ENCODE peak calls at places on chromosome 13, in ten cellular contexts. One of them, this sample, is unnamed.

GRCh38 chr13:110644892-110645521 is 29.7 kb downstream of the NAXD start:
- DNase-seq in CD4-positive, alpha-beta memory T cell: peak
- DNase-seq in AG20443: peak
- DNase-seq in substantia nigra: peak
- DNase-seq in HAP-1: no peak
- DNase-seq in endothelial cell: peak
- DNase-seq in astrocyte of the hippocampus: peak
- DNase-seq in cardiac septum: peak
- DNase-seq in CD8-positive, alpha-beta memory T cell: peak
- DNase-seq in DMS 273 treated with DMSO at 0.1 percent for 48 hours: peak
- DNase-seq in this sample: peak

GRCh38 chr13:20402881-20403280 is 122.8 kb downstream of the CRYL1 start:
- DNase-seq in substantia nigra: no peak
- DNase-seq in AG20443: no peak
- DNase-seq in CD4-positive, alpha-beta memory T cell: no peak
- DNase-seq in cardiac septum: no peak
- DNase-seq in HAP-1: no peak
- DNase-seq in endothelial cell: no peak
- DNase-seq in CD8-positive, alpha-beta memory T cell: no peak
- DNase-seq in astrocyte of the hippocampus: no peak
- DNase-seq in DMS 273 treated with DMSO at 0.1 percent for 48 hours: no peak
- DNase-seq in this sample: no peak

GRCh38 chr13:60303166-60303565 is 93.9 kb upstream of the TDRD3 start:
- DNase-seq in cardiac septum: no peak
- DNase-seq in DMS 273 treated with DMSO at 0.1 percent for 48 hours: no peak
- DNase-seq in AG20443: no peak
- DNase-seq in substantia nigra: no peak
- DNase-seq in CD4-positive, alpha-beta memory T cell: no peak
- DNase-seq in HAP-1: no peak
- DNase-seq in CD8-positive, alpha-beta memory T cell: no peak
- DNase-seq in endothelial cell: no peak
- DNase-seq in astrocyte of the hippocampus: no peak
- DNase-seq in this sample: no peak

GRCh38 chr13:105587786-105588185 is 947.7 kb downstream of the EFNB2 start:
- DNase-seq in astrocyte of the hippocampus: peak
- DNase-seq in AG20443: no peak
- DNase-seq in substantia nigra: no peak
- DNase-seq in CD4-positive, alpha-beta memory T cell: no peak
- DNase-seq in endothelial cell: no peak
- DNase-seq in HAP-1: no peak
- DNase-seq in cardiac septum: no peak
- DNase-seq in CD8-positive, alpha-beta memory T cell: no peak
- DNase-seq in DMS 273 treated with DMSO at 0.1 percent for 48 hours: no peak
- DNase-seq in this sample: no peak

GRCh38 chr13:85772379-85772778 is 26.8 kb downstream of the SLITRK6 start:
- DNase-seq in CD8-positive, alpha-beta memory T cell: no peak
- DNase-seq in substantia nigra: no peak
- DNase-seq in cardiac septum: no peak
- DNase-seq in astrocyte of the hippocampus: no peak
- DNase-seq in CD4-positive, alpha-beta memory T cell: no peak
- DNase-seq in DMS 273 treated with DMSO at 0.1 percent for 48 hours: no peak
- DNase-seq in HAP-1: no peak
- DNase-seq in AG20443: peak
- DNase-seq in endothelial cell: no peak
- DNase-seq in this sample: no peak

GRCh38 chr13:74891610-74892009 is 590.4 kb downstream of the TBC1D4 start:
- DNase-seq in HAP-1: no peak
- DNase-seq in DMS 273 treated with DMSO at 0.1 percent for 48 hours: no peak
- DNase-seq in astrocyte of the hippocampus: peak
- DNase-seq in CD8-positive, alpha-beta memory T cell: no peak
- DNase-seq in CD4-positive, alpha-beta memory T cell: no peak
- DNase-seq in AG20443: no peak
- DNase-seq in cardiac septum: no peak
- DNase-seq in endothelial cell: no peak
- DNase-seq in substantia nigra: no peak
- DNase-seq in this sample: no peak

GRCh38 chr13:47898080-47898479 is 103.0 kb downstream of the SUCLA2 start:
- DNase-seq in substantia nigra: no peak
- DNase-seq in endothelial cell: no peak
- DNase-seq in CD8-positive, alpha-beta memory T cell: no peak
- DNase-seq in DMS 273 treated with DMSO at 0.1 percent for 48 hours: no peak
- DNase-seq in astrocyte of the hippocampus: no peak
- DNase-seq in HAP-1: no peak
- DNase-seq in cardiac septum: no peak
- DNase-seq in CD4-positive, alpha-beta memory T cell: no peak
- DNase-seq in AG20443: no peak
- DNase-seq in this sample: no peak

GRCh38 chr13:94419304-94419943 is 60.1 kb downstream of the DCT start:
- DNase-seq in CD8-positive, alpha-beta memory T cell: no peak
- DNase-seq in endothelial cell: no peak
- DNase-seq in HAP-1: no peak
- DNase-seq in astrocyte of the hippocampus: peak
- DNase-seq in CD4-positive, alpha-beta memory T cell: no peak
- DNase-seq in cardiac septum: no peak
- DNase-seq in DMS 273 treated with DMSO at 0.1 percent for 48 hours: no peak
- DNase-seq in AG20443: no peak
- DNase-seq in substantia nigra: no peak
- DNase-seq in this sample: no peak

GRCh38 chr13:74683411-74683810 is 549.2 kb upstream of the KLF12 start:
- DNase-seq in endothelial cell: peak
- DNase-seq in cardiac septum: no peak
- DNase-seq in CD4-positive, alpha-beta memory T cell: no peak
- DNase-seq in AG20443: no peak
- DNase-seq in astrocyte of the hippocampus: no peak
- DNase-seq in HAP-1: no peak
- DNase-seq in DMS 273 treated with DMSO at 0.1 percent for 48 hours: no peak
- DNase-seq in CD8-positive, alpha-beta memory T cell: no peak
- DNase-seq in substantia nigra: no peak
- DNase-seq in this sample: no peak

GRCh38 chr13:110726726-110727125 is 13.2 kb downstream of the ING1 start:
- DNase-seq in DMS 273 treated with DMSO at 0.1 percent for 48 hours: no peak
- DNase-seq in cardiac septum: no peak
- DNase-seq in endothelial cell: no peak
- DNase-seq in AG20443: no peak
- DNase-seq in substantia nigra: no peak
- DNase-seq in HAP-1: no peak
- DNase-seq in CD8-positive, alpha-beta memory T cell: peak
- DNase-seq in astrocyte of the hippocampus: no peak
- DNase-seq in CD4-positive, alpha-beta memory T cell: peak
- DNase-seq in this sample: no peak

GRCh38 chr13:70255406-70255991 is 147.2 kb upstream of the KLHL1 start:
- DNase-seq in DMS 273 treated with DMSO at 0.1 percent for 48 hours: peak
- DNase-seq in astrocyte of the hippocampus: no peak
- DNase-seq in HAP-1: no peak
- DNase-seq in CD8-positive, alpha-beta memory T cell: no peak
- DNase-seq in cardiac septum: no peak
- DNase-seq in CD4-positive, alpha-beta memory T cell: no peak
- DNase-seq in AG20443: no peak
- DNase-seq in substantia nigra: no peak
- DNase-seq in endothelial cell: no peak
- DNase-seq in this sample: no peak

GRCh38 chr13:37109080-37109678 is 3.7 kb upstream of the CSNK1A1L start:
- DNase-seq in astrocyte of the hippocampus: peak
- DNase-seq in substantia nigra: no peak
- DNase-seq in AG20443: peak
- DNase-seq in endothelial cell: peak
- DNase-seq in HAP-1: peak
- DNase-seq in DMS 273 treated with DMSO at 0.1 percent for 48 hours: no peak
- DNase-seq in CD4-positive, alpha-beta memory T cell: no peak
- DNase-seq in CD8-positive, alpha-beta memory T cell: no peak
- DNase-seq in cardiac septum: no peak
- DNase-seq in this sample: no peak

GRCh38 chr13:31195616-31196015 is 4.2 kb upstream of the B3GLCT start:
- DNase-seq in AG20443: no peak
- DNase-seq in CD8-positive, alpha-beta memory T cell: no peak
- DNase-seq in HAP-1: no peak
- DNase-seq in DMS 273 treated with DMSO at 0.1 percent for 48 hours: no peak
- DNase-seq in CD4-positive, alpha-beta memory T cell: no peak
- DNase-seq in endothelial cell: no peak
- DNase-seq in substantia nigra: no peak
- DNase-seq in cardiac septum: no peak
- DNase-seq in astrocyte of the hippocampus: no peak
- DNase-seq in this sample: no peak

GRCh38 chr13:90562388-90562787 is 785.1 kb upstream of the MIR17HG start:
- DNase-seq in astrocyte of the hippocampus: no peak
- DNase-seq in endothelial cell: no peak
- DNase-seq in cardiac septum: no peak
- DNase-seq in HAP-1: no peak
- DNase-seq in DMS 273 treated with DMSO at 0.1 percent for 48 hours: no peak
- DNase-seq in CD8-positive, alpha-beta memory T cell: no peak
- DNase-seq in CD4-positive, alpha-beta memory T cell: no peak
- DNase-seq in AG20443: no peak
- DNase-seq in substantia nigra: no peak
- DNase-seq in this sample: no peak

GRCh38 chr13:113973218-113974164 is at the start of gene C13orf46:
- DNase-seq in cardiac septum: no peak
- DNase-seq in HAP-1: no peak
- DNase-seq in substantia nigra: no peak
- DNase-seq in AG20443: no peak
- DNase-seq in endothelial cell: no peak
- DNase-seq in CD4-positive, alpha-beta memory T cell: no peak
- DNase-seq in DMS 273 treated with DMSO at 0.1 percent for 48 hours: no peak
- DNase-seq in CD8-positive, alpha-beta memory T cell: no peak
- DNase-seq in astrocyte of the hippocampus: no peak
- DNase-seq in this sample: no peak

GRCh38 chr13:113851826-113852535 is 11.9 kb downstream of the GAS6 start:
- DNase-seq in CD4-positive, alpha-beta memory T cell: no peak
- DNase-seq in endothelial cell: no peak
- DNase-seq in DMS 273 treated with DMSO at 0.1 percent for 48 hours: no peak
- DNase-seq in cardiac septum: peak
- DNase-seq in AG20443: no peak
- DNase-seq in substantia nigra: no peak
- DNase-seq in astrocyte of the hippocampus: no peak
- DNase-seq in CD8-positive, alpha-beta memory T cell: no peak
- DNase-seq in HAP-1: no peak
- DNase-seq in this sample: no peak

GRCh38 chr13:71877280-71877653 is 10.3 kb upstream of the DACH1 start:
- DNase-seq in astrocyte of the hippocampus: peak
- DNase-seq in DMS 273 treated with DMSO at 0.1 percent for 48 hours: no peak
- DNase-seq in CD4-positive, alpha-beta memory T cell: no peak
- DNase-seq in CD8-positive, alpha-beta memory T cell: no peak
- DNase-seq in AG20443: no peak
- DNase-seq in substantia nigra: no peak
- DNase-seq in cardiac septum: no peak
- DNase-seq in endothelial cell: peak
- DNase-seq in HAP-1: peak
- DNase-seq in this sample: no peak

GRCh38 chr13:106586764-106587163 is 18.8 kb upstream of the ARGLU1 start:
- DNase-seq in AG20443: no peak
- DNase-seq in endothelial cell: no peak
- DNase-seq in CD4-positive, alpha-beta memory T cell: no peak
- DNase-seq in HAP-1: no peak
- DNase-seq in cardiac septum: no peak
- DNase-seq in DMS 273 treated with DMSO at 0.1 percent for 48 hours: no peak
- DNase-seq in CD8-positive, alpha-beta memory T cell: no peak
- DNase-seq in substantia nigra: no peak
- DNase-seq in astrocyte of the hippocampus: no peak
- DNase-seq in this sample: no peak

GRCh38 chr13:42064259-42064658 is 15.8 kb downstream of the DGKH start:
- DNase-seq in HAP-1: no peak
- DNase-seq in endothelial cell: no peak
- DNase-seq in astrocyte of the hippocampus: peak
- DNase-seq in CD8-positive, alpha-beta memory T cell: no peak
- DNase-seq in CD4-positive, alpha-beta memory T cell: no peak
- DNase-seq in substantia nigra: no peak
- DNase-seq in AG20443: peak
- DNase-seq in cardiac septum: no peak
- DNase-seq in DMS 273 treated with DMSO at 0.1 percent for 48 hours: no peak
- DNase-seq in this sample: no peak

GRCh38 chr13:21971662-21972635 is 301.1 kb downstream of the FGF9 start:
- DNase-seq in endothelial cell: no peak
- DNase-seq in cardiac septum: no peak
- DNase-seq in HAP-1: no peak
- DNase-seq in CD8-positive, alpha-beta memory T cell: no peak
- DNase-seq in astrocyte of the hippocampus: no peak
- DNase-seq in DMS 273 treated with DMSO at 0.1 percent for 48 hours: peak
- DNase-seq in CD4-positive, alpha-beta memory T cell: no peak
- DNase-seq in AG20443: peak
- DNase-seq in substantia nigra: no peak
- DNase-seq in this sample: no peak

GRCh38 chr13:43959291-43959690 is 79.6 kb downstream of the LACC1 start:
- DNase-seq in endothelial cell: no peak
- DNase-seq in astrocyte of the hippocampus: no peak
- DNase-seq in CD8-positive, alpha-beta memory T cell: no peak
- DNase-seq in DMS 273 treated with DMSO at 0.1 percent for 48 hours: no peak
- DNase-seq in CD4-positive, alpha-beta memory T cell: no peak
- DNase-seq in AG20443: no peak
- DNase-seq in HAP-1: no peak
- DNase-seq in cardiac septum: no peak
- DNase-seq in substantia nigra: no peak
- DNase-seq in this sample: no peak

GRCh38 chr13:36973621-36974268 is 25.4 kb downstream of the ALG5 start:
- DNase-seq in DMS 273 treated with DMSO at 0.1 percent for 48 hours: no peak
- DNase-seq in astrocyte of the hippocampus: no peak
- DNase-seq in AG20443: no peak
- DNase-seq in cardiac septum: no peak
- DNase-seq in endothelial cell: no peak
- DNase-seq in CD4-positive, alpha-beta memory T cell: no peak
- DNase-seq in CD8-positive, alpha-beta memory T cell: no peak
- DNase-seq in HAP-1: no peak
- DNase-seq in substantia nigra: no peak
- DNase-seq in this sample: no peak

GRCh38 chr13:112859817-112860190 is 109.2 kb upstream of the MCF2L start:
- DNase-seq in cardiac septum: no peak
- DNase-seq in CD8-positive, alpha-beta memory T cell: no peak
- DNase-seq in HAP-1: no peak
- DNase-seq in CD4-positive, alpha-beta memory T cell: no peak
- DNase-seq in DMS 273 treated with DMSO at 0.1 percent for 48 hours: no peak
- DNase-seq in astrocyte of the hippocampus: peak
- DNase-seq in endothelial cell: no peak
- DNase-seq in AG20443: no peak
- DNase-seq in substantia nigra: no peak
- DNase-seq in this sample: no peak

GRCh38 chr13:31733066-31733465 is 6.3 kb upstream of the RXFP2 start:
- DNase-seq in CD4-positive, alpha-beta memory T cell: no peak
- DNase-seq in DMS 273 treated with DMSO at 0.1 percent for 48 hours: no peak
- DNase-seq in substantia nigra: no peak
- DNase-seq in AG20443: no peak
- DNase-seq in astrocyte of the hippocampus: no peak
- DNase-seq in HAP-1: no peak
- DNase-seq in cardiac septum: no peak
- DNase-seq in CD8-positive, alpha-beta memory T cell: no peak
- DNase-seq in endothelial cell: no peak
- DNase-seq in this sample: no peak

GRCh38 chr13:99374994-99375805 is 68.0 kb upstream of the GPR183 start:
- DNase-seq in HAP-1: no peak
- DNase-seq in DMS 273 treated with DMSO at 0.1 percent for 48 hours: no peak
- DNase-seq in astrocyte of the hippocampus: no peak
- DNase-seq in cardiac septum: peak
- DNase-seq in endothelial cell: no peak
- DNase-seq in AG20443: no peak
- DNase-seq in substantia nigra: no peak
- DNase-seq in CD8-positive, alpha-beta memory T cell: peak
- DNase-seq in CD4-positive, alpha-beta memory T cell: peak
- DNase-seq in this sample: no peak

GRCh38 chr13:42967660-42968059 is 24.4 kb downstream of the EPSTI1 start:
- DNase-seq in CD8-positive, alpha-beta memory T cell: no peak
- DNase-seq in substantia nigra: no peak
- DNase-seq in CD4-positive, alpha-beta memory T cell: no peak
- DNase-seq in AG20443: no peak
- DNase-seq in endothelial cell: no peak
- DNase-seq in astrocyte of the hippocampus: no peak
- DNase-seq in DMS 273 treated with DMSO at 0.1 percent for 48 hours: no peak
- DNase-seq in cardiac septum: no peak
- DNase-seq in HAP-1: no peak
- DNase-seq in this sample: no peak

GRCh38 chr13:45527699-45528462 is 63.1 kb downstream of the COG3 start:
- DNase-seq in DMS 273 treated with DMSO at 0.1 percent for 48 hours: no peak
- DNase-seq in AG20443: no peak
- DNase-seq in cardiac septum: no peak
- DNase-seq in substantia nigra: no peak
- DNase-seq in CD4-positive, alpha-beta memory T cell: no peak
- DNase-seq in CD8-positive, alpha-beta memory T cell: no peak
- DNase-seq in endothelial cell: no peak
- DNase-seq in HAP-1: no peak
- DNase-seq in astrocyte of the hippocampus: peak
- DNase-seq in this sample: no peak

GRCh38 chr13:74039154-74039553 is 95.0 kb downstream of the KLF12 start:
- DNase-seq in substantia nigra: no peak
- DNase-seq in CD8-positive, alpha-beta memory T cell: no peak
- DNase-seq in CD4-positive, alpha-beta memory T cell: no peak
- DNase-seq in endothelial cell: no peak
- DNase-seq in DMS 273 treated with DMSO at 0.1 percent for 48 hours: no peak
- DNase-seq in HAP-1: no peak
- DNase-seq in cardiac septum: no peak
- DNase-seq in AG20443: no peak
- DNase-seq in astrocyte of the hippocampus: no peak
- DNase-seq in this sample: no peak

This sample was measured in NCI-H524 treated with DMSO at 0.1 percent for 48 hours.